ENCODE peak calls at places on chromosomes 2 and 18, in seven cellular contexts. D, C, O, J, L, E and H are unnamed samples.

GRCh38 chr2:28979576-28980366 is 1.3 kb upstream of the TOGARAM2 start:
- DNase-seq in D (no peak), C (no peak), O (no peak), J (no peak), L (peak), E (no peak), H (no peak)

GRCh38 chr2:236676131-236676873 is 106.7 kb downstream of the ACKR3 start:
- DNase-seq in D (no peak), C (no peak), O (no peak), J (no peak), L (no peak), E (no peak), H (no peak)

GRCh38 chr2:68951899-68952298 is 794 bp downstream of the GKN2 start:
- DNase-seq in D (no peak), C (no peak), O (no peak), J (no peak), L (no peak), E (no peak), H (no peak)

GRCh38 chr2:201406077-201406662 is 45.1 kb downstream of the TRAK2 start:
- DNase-seq in D (peak), C (peak), O (no peak), J (no peak), L (no peak), E (no peak), H (peak)

GRCh38 chr2:19649785-19650380 is 251.9 kb downstream of the TTC32 start:
- DNase-seq in D (peak), C (no peak), O (no peak), J (no peak), L (no peak), E (no peak), H (peak)

GRCh38 chr2:53515435-53516332 is 251.9 kb upstream of the CHAC2 start:
- DNase-seq in D (peak), C (no peak), O (no peak), J (no peak), L (no peak), E (no peak), H (peak)

GRCh38 chr2:62627667-62628066 is 77.8 kb upstream of the EHBP1 start:
- DNase-seq in D (no peak), C (no peak), O (no peak), J (no peak), L (no peak), E (no peak), H (no peak)

GRCh38 chr2:201559067-201559710 is 84.1 kb downstream of the TMEM237 start:
- DNase-seq in D (no peak), C (no peak), O (no peak), J (no peak), L (no peak), E (no peak), H (no peak)

GRCh38 chr2:197873293-197873701 is 68.9 kb downstream of the PLCL1 start:
- DNase-seq in D (peak), C (no peak), O (no peak), J (no peak), L (no peak), E (no peak), H (peak)

GRCh38 chr2:209790066-209790728 is 18.6 kb downstream of the UNC80 start:
- DNase-seq in D (no peak), C (no peak), O (no peak), J (no peak), L (no peak), E (no peak), H (no peak)

GRCh38 chr2:98835831-98836385 is 100.1 kb downstream of the CRACDL start:
- DNase-seq in D (no peak), C (no peak), O (no peak), J (no peak), L (no peak), E (no peak), H (no peak)

GRCh38 chr2:182542501-182543258 is 115.8 kb upstream of the PDE1A start:
- DNase-seq in D (peak), C (no peak), O (no peak), J (no peak), L (peak), E (no peak), H (peak)

GRCh38 chr2:232292395-232293154 is 86.0 kb upstream of the ALPP start:
- DNase-seq in D (peak), C (peak), O (peak), J (peak), L (peak), E (peak), H (peak)

GRCh38 chr2:37287966-37288365 is 36.7 kb downstream of the PRKD3 start:
- DNase-seq in D (no peak), C (no peak), O (no peak), J (peak), L (peak), E (no peak), H (no peak)

GRCh38 chr2:223203971-223204370 is 152.0 kb downstream of the KCNE4 start:
- DNase-seq in D (peak), C (no peak), O (no peak), J (no peak), L (no peak), E (no peak), H (peak)

GRCh38 chr2:105328281-105329196 is 996 bp downstream of the TGFBRAP1 start:
- DNase-seq in D (peak), C (no peak), O (peak), J (peak), L (no peak), E (no peak), H (peak)

GRCh38 chr18:35635171-35635570 is 53.6 kb downstream of the GALNT1 start:
- DNase-seq in D (peak), C (no peak), O (no peak), J (no peak), L (peak), E (no peak), H (no peak)

GRCh38 chr2:217919781-217920351 is 82.9 kb downstream of the TNS1 start:
- DNase-seq in D (peak), C (no peak), O (no peak), J (no peak), L (no peak), E (no peak), H (peak)

GRCh38 chr2:238235331-238235732 is 4.5 kb downstream of the HES6 start:
- DNase-seq in D (peak), C (peak), O (no peak), J (no peak), L (no peak), E (no peak), H (peak)
- H3K4me3 ChIP-seq in D (no peak), C (no peak), O (no peak), J (no peak), L (no peak), E (no peak), H (no peak)

DNA sequence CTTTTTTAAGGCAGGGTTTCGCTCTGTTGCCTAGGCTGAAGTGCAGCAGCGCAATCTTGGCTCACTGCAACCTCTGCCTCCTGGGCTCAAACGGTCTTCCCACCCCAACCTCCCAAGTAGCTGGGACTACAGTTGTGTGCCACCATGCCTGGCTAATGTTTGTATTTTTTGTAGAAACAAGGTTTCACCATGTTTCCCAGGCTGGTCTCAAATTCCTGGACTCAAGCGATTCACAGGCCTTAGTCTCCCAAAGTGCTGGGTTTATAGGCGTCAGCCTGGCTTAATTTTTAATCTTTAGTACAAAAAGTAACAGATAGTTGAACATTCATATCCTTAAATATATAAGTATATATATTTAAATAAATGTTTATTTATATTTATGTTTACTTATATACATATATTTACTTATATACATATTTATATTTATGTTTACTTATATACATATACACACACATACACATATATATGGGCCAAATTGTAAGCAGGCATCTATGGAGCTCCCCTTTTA is 36.3 kb upstream of the DLX1 start:
- DNase-seq in D (no peak), C (no peak), O (no peak), J (no peak), L (no peak), E (no peak), H (no peak)
- TF ChIP-seq CTCF in D (no peak), C (no peak), O (no peak), J (no peak), L (no peak), E (no peak), H (no peak)

GRCh38 chr2:55010149-55010591 is 40.1 kb downstream of the RTN4 start:
- DNase-seq in D (peak), C (no peak), O (peak), J (peak), L (no peak), E (no peak), H (peak)

GRCh38 chr2:55012648-55013484 is 37.4 kb downstream of the RTN4 start:
- DNase-seq in D (no peak), C (no peak), O (no peak), J (no peak), L (no peak), E (no peak), H (no peak)

GRCh38 chr2:55009277-55010055 is 40.8 kb downstream of the RTN4 start:
- DNase-seq in D (no peak), C (no peak), O (no peak), J (no peak), L (no peak), E (no peak), H (no peak)

GRCh38 chr2:55011741-55012574 is 38.3 kb downstream of the RTN4 start:
- DNase-seq in D (no peak), C (no peak), O (no peak), J (no peak), L (no peak), E (no peak), H (no peak)

GRCh38 chr2:55010915-55011314 is 39.3 kb downstream of the RTN4 start:
- DNase-seq in D (peak), C (no peak), O (no peak), J (no peak), L (no peak), E (no peak), H (peak)
- H3K4me3 ChIP-seq in D (no peak), C (no peak), O (no peak), J (peak), L (no peak), E (no peak), H (no peak)

GRCh38 chr2:240604291-240604938 is 17.9 kb downstream of the CAPN10 start:
- DNase-seq in D (peak), C (no peak), O (peak), J (peak), L (peak), E (peak), H (peak)
- TF ChIP-seq CTCF in D (peak), C (peak), O (peak), J (peak), L (peak), E (peak), H (peak)

DNA sequence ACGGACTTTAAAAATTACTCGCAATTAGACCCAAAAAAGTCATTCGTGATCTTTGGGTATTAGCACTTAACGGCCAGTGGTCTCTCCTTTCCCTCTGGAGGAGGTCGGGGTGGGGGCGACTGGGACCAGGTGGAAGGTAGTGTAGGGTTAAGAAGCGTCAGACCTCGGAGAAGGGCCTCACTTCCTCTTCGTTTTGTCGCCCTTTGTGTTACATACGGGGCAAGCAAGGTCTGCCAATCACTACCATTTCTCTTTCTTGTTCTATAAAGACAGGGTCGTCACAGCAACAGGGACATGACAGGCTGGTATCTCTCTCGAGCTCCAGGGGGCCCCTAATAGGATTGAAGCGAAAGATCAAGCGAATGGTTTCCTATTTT is 136.6 kb downstream of the INSIG2 start:
- DNase-seq in D (no peak), C (no peak), O (no peak), J (no peak), L (peak), E (no peak), H (no peak)
- H3K4me3 ChIP-seq in D (no peak), C (no peak), O (no peak), J (no peak), L (no peak), E (no peak), H (no peak)

GRCh38 chr2:187500585-187501359 is 52.7 kb upstream of the CALCRL start:
- DNase-seq in D (peak), C (no peak), O (no peak), J (no peak), L (no peak), E (peak), H (peak)

GRCh38 chr2:187493877-187494568 is 46.0 kb upstream of the CALCRL start:
- DNase-seq in D (no peak), C (no peak), O (no peak), J (no peak), L (no peak), E (no peak), H (no peak)

GRCh38 chr2:187499941-187500532 is 52.0 kb upstream of the CALCRL start:
- DNase-seq in D (peak), C (peak), O (peak), J (peak), L (peak), E (peak), H (peak)

GRCh38 chr2:187497140-187497539 is 49.1 kb upstream of the CALCRL start:
- DNase-seq in D (no peak), C (no peak), O (no peak), J (no peak), L (no peak), E (no peak), H (no peak)

GRCh38 chr2:187497858-187498463 is 49.9 kb upstream of the CALCRL start:
- DNase-seq in D (no peak), C (no peak), O (no peak), J (peak), L (no peak), E (peak), H (peak)
- TF ChIP-seq CTCF in D (peak), C (no peak), O (peak), J (peak), L (peak), E (peak), H (peak)

GRCh38 chr2:136006658-136007057 is 21.2 kb upstream of the DARS1 start:
- DNase-seq in D (peak), C (no peak), O (no peak), J (no peak), L (no peak), E (no peak), H (no peak)
- H3K4me3 ChIP-seq in D (no peak), C (no peak), O (no peak), J (no peak), L (no peak), E (no peak), H (no peak)

GRCh38 chr2:121010998-121011397 is 274.0 kb downstream of the TFCP2L1 start:
- DNase-seq in D (no peak), C (no peak), O (no peak), J (no peak), L (no peak), E (no peak), H (no peak)
- TF ChIP-seq CTCF in D (no peak), C (no peak), O (no peak), J (no peak), L (no peak), E (no peak), H (no peak)

GRCh38 chr2:55887906-55888625 is 35.5 kb downstream of the EFEMP1 start:
- DNase-seq in D (peak), C (no peak), O (no peak), J (no peak), L (no peak), E (no peak), H (peak)
- H3K4me3 ChIP-seq in D (no peak), C (no peak), O (no peak), J (no peak), L (no peak), E (no peak), H (no peak)

GRCh38 chr2:11411768-11412448 is 54.1 kb downstream of the E2F6 start:
- DNase-seq in D (peak), C (no peak), O (peak), J (peak), L (peak), E (no peak), H (peak)
- TF ChIP-seq CTCF in D (peak), C (peak), O (peak), J (peak), L (peak), E (peak), H (peak)